ENCODE peak calls at places on chromosomes 4 and X, in four cellular contexts. L, M, N and R are unnamed samples.

GRCh38 chrX:30065226-30065625 is 150.1 kb upstream of the MAGEB2 start:
- DNase-seq in L (no peak), M (no peak), N (no peak), R (no peak)

GRCh38 chrX:3320471-3321046 is 25.9 kb downstream of the MXRA5 start:
- DNase-seq in L (no peak), M (no peak), N (no peak), R (no peak)

GRCh38 chrX:46198858-46199257 is 346.4 kb downstream of the ZNF674 start:
- DNase-seq in L (no peak), M (peak; percentile 73), N (no peak), R (no peak)

GRCh38 chrX:130715299-130715698 is 187.7 kb downstream of the ENOX2 start:
- DNase-seq in L (no peak), M (no peak), N (no peak), R (no peak)

GRCh38 chr4:78818530-78818929 is 42.4 kb downstream of the BMP2K start:
- DNase-seq in L (no peak), M (no peak), N (no peak), R (no peak)

GRCh38 chr4:111556861-111557260 is 588.4 kb upstream of the FAM241A start:
- DNase-seq in L (no peak), M (no peak), N (no peak), R (no peak)

GRCh38 chr4:52244773-52245360 is 193.8 kb downstream of the SPATA18 start:
- DNase-seq in L (no peak), M (no peak), N (no peak), R (no peak)

GRCh38 chr4:70518716-70519115 is 347 bp downstream of the AMTN start:
- DNase-seq in L (no peak), M (no peak), N (no peak), R (no peak)

GRCh38 chr4:101307901-101308300 is 39.4 kb downstream of the PPP3CA start:
- DNase-seq in L (no peak), M (no peak), N (no peak), R (no peak)

DNA sequence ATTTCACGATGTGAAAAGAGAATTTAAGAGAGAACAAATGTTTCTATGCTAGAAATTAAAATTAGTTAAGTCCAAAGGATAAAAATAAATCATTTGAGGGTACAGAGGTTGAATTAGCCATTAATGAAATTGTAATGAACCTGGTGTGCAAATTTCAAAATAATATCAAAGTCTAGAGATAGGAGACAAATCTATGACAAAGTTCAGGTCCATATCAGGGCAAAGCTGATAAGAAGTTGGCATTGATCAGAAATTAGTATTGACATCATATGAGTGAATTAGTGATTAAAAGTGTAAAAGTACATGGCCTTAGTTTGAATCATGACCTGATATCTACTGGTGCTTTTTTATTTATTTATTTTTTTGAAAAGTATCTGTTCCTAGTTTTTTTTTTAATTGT is 33.8 kb upstream of the UGT2A3 start:
- DNase-seq in L (no peak), M (no peak), N (no peak), R (no peak)
- H3K4me1 ChIP-seq in L (no peaks in the 10 kb centered on the region), M (no peaks in the 10 kb centered on the region), N (no peaks in the 10 kb centered on the region), R (no peaks in the 10 kb centered on the region)

DNA sequence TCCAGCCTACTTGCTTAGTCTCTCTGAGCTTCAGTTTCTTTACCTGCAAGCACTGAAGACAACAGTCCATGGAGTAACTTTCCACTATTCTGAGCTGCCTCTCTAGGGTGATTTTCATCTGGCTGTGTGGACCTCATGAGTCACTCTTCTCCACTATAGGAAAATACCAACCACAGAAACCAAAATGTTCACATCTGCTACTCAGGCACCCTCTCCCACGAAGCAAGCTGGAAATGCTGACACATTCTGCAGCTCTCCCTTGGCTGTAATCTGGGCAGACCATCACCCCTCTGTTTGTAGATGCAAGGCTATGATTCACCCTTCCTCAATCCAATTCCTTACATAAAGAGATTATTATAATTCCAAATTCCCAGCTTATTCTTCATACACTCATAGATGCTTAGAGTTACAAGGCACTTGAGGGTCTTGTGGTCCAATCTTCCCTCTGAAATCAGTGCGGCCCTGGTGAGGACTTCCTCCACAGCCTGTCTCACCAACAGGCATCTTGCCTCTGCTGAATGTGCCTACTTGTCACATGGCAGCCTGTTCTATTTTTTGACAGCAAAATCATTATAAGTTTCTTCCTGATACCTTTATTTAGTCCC is 97.0 kb upstream of the LNX1 start:
- DNase-seq in L (no peak), M (no peak), N (peak; percentile 18), R (no peak)
- TF ChIP-seq TCF7L2 in L (no peak), M (no peak), N (no peak), R (no peak)

GRCh38 chr4:124529131-124529530 is 183.4 kb downstream of the ANKRD50 start:
- DNase-seq in L (no peak), M (no peak), N (no peak), R (no peak)

GRCh38 chr4:124534133-124534532 is 178.4 kb downstream of the ANKRD50 start:
- DNase-seq in L (no peak), M (no peak), N (no peak), R (no peak)

GRCh38 chr4:124527364-124527763 is 185.2 kb downstream of the ANKRD50 start:
- DNase-seq in L (no peak), M (no peak), N (no peak), R (no peak)

GRCh38 chr4:124526760-124527159 is 185.8 kb downstream of the ANKRD50 start:
- DNase-seq in L (no peak), M (peak; percentile 76), N (no peak), R (no peak)

DNA sequence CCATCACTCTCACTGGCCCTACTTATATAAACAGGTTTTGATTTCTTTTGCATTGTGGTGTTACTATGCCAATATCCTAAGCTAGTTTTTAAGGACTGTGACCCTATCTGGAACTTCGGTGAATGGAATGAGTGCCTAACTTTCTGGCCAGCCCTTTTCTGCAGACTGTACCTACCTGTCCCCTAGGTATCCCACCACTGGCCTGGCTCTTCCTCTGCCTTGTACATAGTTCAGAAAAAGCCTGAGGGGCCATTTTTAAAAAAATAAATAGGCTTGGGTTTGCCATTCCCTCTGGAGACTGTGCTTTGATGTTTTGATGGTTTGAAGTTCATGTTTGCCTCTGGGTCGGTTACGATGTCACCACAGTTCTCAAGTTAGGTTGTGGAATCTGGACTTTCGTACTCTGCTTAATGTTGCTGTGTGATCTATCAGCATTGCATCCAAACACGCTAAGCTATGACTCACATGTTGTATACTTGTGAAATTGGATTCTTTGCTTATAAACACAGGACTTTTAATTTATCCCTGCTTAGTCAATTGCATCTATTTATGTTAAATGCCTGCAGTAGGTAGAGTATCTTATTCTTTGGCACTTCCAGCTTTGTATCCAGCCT is 182.0 kb downstream of the ANKRD50 start:
- DNase-seq in L (no peak), M (peak; percentile 99), N (no peak), R (no peak)
- TF ChIP-seq REST in L (no peak), M (no peak), N (no peak), R (no peak)

GRCh38 chr4:38088321-38088720 is 128.1 kb downstream of the PTTG2 start:
- DNase-seq in L (no peak), M (no peak), N (no peak), R (no peak)

GRCh38 chr4:38085394-38086150 is 125.4 kb downstream of the PTTG2 start:
- DNase-seq in L (no peak), M (no peak), N (no peak), R (no peak)

GRCh38 chr4:38084984-38085383 is 124.8 kb downstream of the PTTG2 start:
- DNase-seq in L (no peak), M (no peak), N (no peak), R (no peak)

GRCh38 chr4:38089961-38090360 is 129.8 kb downstream of the PTTG2 start:
- DNase-seq in L (no peak), M (no peak), N (no peak), R (no peak)

GRCh38 chr4:38086515-38087226 is 126.5 kb downstream of the PTTG2 start:
- DNase-seq in L (no peak), M (no peak), N (no peak), R (no peak)
- H3K4me1 ChIP-seq in L (no peaks in the 10 kb centered on the region), M (peaks cover 50% of the 10 kb centered on the region), N (peaks cover 11% of the 10 kb centered on the region), R (no peaks in the 10 kb centered on the region)

DNA sequence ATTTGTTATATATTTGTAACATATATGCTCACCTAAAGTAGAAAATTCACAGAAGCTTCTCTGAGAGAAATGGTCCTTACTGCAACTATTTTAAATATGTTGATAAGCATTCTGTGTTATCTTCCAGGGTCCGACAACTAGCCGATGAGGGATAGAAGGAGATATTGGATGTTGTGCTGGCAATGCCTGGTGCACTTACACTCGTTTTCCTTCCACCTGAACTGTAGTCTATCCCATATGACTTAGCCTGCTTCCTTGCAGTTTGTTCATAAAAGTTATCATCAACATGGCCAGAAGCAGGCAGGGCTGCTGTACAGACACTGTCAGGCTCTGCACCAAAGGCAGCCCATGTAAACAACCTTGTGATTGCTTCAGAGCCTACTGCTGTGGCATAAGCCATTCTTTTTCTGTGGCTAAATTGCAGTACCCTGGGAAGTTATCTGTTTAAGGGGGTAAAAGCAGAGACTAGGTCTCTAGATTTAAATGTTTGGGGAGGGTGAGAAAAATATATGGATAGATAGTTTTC is 1.6 kb downstream of the MAPK10 start:
- DNase-seq in L (no peak), M (no peak), N (no peak), R (no peak)
- TF ChIP-seq TCF7L2 in L (no peak), M (no peak), N (no peak), R (no peak)

DNA sequence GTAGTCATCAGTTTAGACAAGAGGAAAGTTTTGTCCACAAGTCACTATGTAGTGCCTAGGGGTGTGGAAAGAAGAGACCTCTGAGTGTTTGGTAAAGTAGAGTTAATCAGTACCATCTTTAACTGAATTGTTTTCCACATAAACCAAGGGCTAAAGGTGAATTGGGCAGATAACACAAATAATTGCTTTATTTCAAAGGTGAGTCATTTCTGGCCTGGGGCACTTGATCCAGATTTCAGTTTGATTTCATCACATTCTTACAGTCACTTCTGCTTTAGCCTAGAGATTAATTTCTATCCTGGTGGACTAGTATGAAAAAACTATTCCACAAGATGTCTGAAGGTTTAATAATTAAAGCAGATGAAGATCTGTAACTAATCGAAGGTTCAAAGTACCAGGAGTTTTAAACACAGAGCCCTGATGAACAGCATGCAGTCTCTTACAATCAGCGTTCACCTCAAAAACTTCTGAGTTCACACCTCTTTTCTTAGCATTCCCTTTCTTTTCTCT is 74.5 kb upstream of the BOD1L1 start:
- DNase-seq in L (peak; percentile 13), M (peak; percentile 1), N (no peak), R (peak; percentile 39)
- TF ChIP-seq REST in L (no peak), M (no peak), N (no peak), R (no peak)

GRCh38 chr4:113591982-113592381 is 169.6 kb downstream of the CAMK2D start:
- DNase-seq in L (no peak), M (no peak), N (no peak), R (no peak)
- H3K4me1 ChIP-seq in L (no peaks in the 10 kb centered on the region), M (no peaks in the 10 kb centered on the region), N (no peaks in the 10 kb centered on the region), R (no peaks in the 10 kb centered on the region)

DNA sequence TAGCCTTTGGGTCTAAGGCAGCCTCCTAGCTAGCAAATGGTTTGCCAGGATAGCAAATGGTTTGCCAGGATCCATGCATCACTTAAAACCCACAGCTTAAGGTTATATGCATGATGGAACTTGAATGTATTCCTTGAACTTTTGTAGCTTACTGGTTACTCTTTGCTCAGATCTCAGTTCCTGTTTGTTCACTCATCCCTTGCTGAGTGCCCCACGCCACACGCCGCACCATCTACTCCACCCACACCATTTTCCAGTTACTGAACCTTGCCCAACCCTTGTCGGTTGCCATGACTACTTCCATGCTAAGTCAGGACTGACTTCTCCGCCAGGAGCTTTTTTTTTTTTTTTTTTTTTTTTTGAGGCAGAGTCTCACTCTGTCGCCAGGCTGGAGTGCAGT is 29.5 kb upstream of the XIAP start:
- DNase-seq in L (no peak), M (peak; percentile 91), N (no peak), R (no peak)
- TF ChIP-seq TCF7L2 in L (no peak), M (no peak), N (no peak), R (no peak)